ENCODE peak calls at places on chromosome 4, in ten cellular contexts. U, H, B, C, K, O, S, D, L and E are unnamed samples.
A peak's percentile ranks its signal among the peaks of the same experiment; 100 is the strongest.

GRCh38 chr4:110055014-110055768 is 142.5 kb downstream of the EGF start:
- DNase-seq in H (no peak), K (peak; percentile 15), D (no peak), U (peak; percentile 87), C (no peak), S (peak; percentile 49), L (peak; percentile 21), B (peak; percentile 33), O (no peak), E (peak; percentile 53)

GRCh38 chr4:186839122-186840037 is 115.7 kb upstream of the FAT1 start:
- DNase-seq in S (peak; percentile 10), U (peak; percentile 30), D (no peak), H (no peak), O (peak; percentile 73), C (peak; percentile 56), K (peak; percentile 50), L (peak; percentile 91), B (peak; percentile 86), E (peak; percentile 26)

GRCh38 chr4:102263024-102263787 is 82.1 kb downstream of the SLC39A8 start:
- DNase-seq in L (peak; percentile 74), H (no peak), B (peak; percentile 64), C (no peak), U (peak; percentile 48), D (peak; percentile 3), K (peak; percentile 79), S (peak; percentile 42), O (peak; percentile 51), E (peak; percentile 41)

GRCh38 chr4:98508825-98509539 is 149.4 kb downstream of the TSPAN5 start:
- DNase-seq in O (no peak), K (no peak), L (peak; percentile 47), U (no peak), H (no peak), D (no peak), B (peak; percentile 48), C (no peak), S (no peak), E (no peak)

GRCh38 chr4:95181446-95182306 is 367.1 kb downstream of the UNC5C start:
- DNase-seq in B (peak; percentile 85), U (peak; percentile 18), D (no peak), O (no peak), S (no peak), H (no peak), L (peak; percentile 69), K (no peak), C (no peak), E (no peak)

GRCh38 chr4:107037188-107037587 is 1.1 kb upstream of the DKK2 start:
- DNase-seq in S (peak; percentile 5), C (no peak), H (no peak), U (no peak), L (peak; percentile 42), O (peak; percentile 12), D (no peak), B (peak; percentile 45), K (peak; percentile 17), E (no peak)

GRCh38 chr4:38663801-38664703 is at the start of gene KLF3:
- DNase-seq in L (peak; percentile 91), O (peak; percentile 80), B (peak; percentile 88), H (peak; percentile 24), U (peak; percentile 79), D (peak; percentile 87), C (peak; percentile 50), K (peak; percentile 65), S (peak; percentile 85), E (peak; percentile 89)

GRCh38 chr4:144645621-144646522 is at the start of gene HHIP:
- DNase-seq in O (no peak), S (peak; percentile 31), D (no peak), K (no peak), C (no peak), H (no peak), U (no peak), B (peak; percentile 78), L (peak; percentile 83), E (peak; percentile 46)

GRCh38 chr4:139555073-139555704 is 830 bp downstream of the SETD7 start:
- DNase-seq in O (peak; percentile 91), U (peak; percentile 74), S (peak; percentile 49), B (peak; percentile 92), D (peak; percentile 65), L (peak; percentile 97), H (no peak), K (peak; percentile 73), C (peak; percentile 50), E (peak; percentile 72)

GRCh38 chr4:133711817-133712216 is 489.8 kb downstream of the PABPC4L start:
- DNase-seq in K (no peak), C (peak; percentile 7), O (peak; percentile 0), H (no peak), B (peak; percentile 80), U (no peak), L (peak; percentile 3), S (no peak), D (no peak), E (no peak)

GRCh38 chr4:53545238-53545637 is 46.0 kb downstream of the LNX1 start:
- DNase-seq in U (no peak), K (no peak), B (no peak), L (no peak), H (no peak), D (no peak), C (no peak), S (no peak), O (no peak), E (no peak)

GRCh38 chr4:8349664-8350225 is 80.2 kb downstream of the HTRA3 start:
- DNase-seq in C (no peak), S (no peak), B (no peak), D (no peak), K (no peak), O (no peak), L (no peak), H (no peak), U (no peak), E (no peak)

GRCh38 chr4:89610236-89610635 is 226.7 kb downstream of the SNCA start:
- DNase-seq in O (no peak), B (no peak), L (no peak), D (no peak), C (no peak), H (no peak), U (no peak), K (no peak), S (no peak), E (no peak)
- TF ChIP-seq CTCF in O (no peak), B (no peak), L (no peak), D (no peak), C (no peak), H (no peak), U (no peak), K (no peak), S (no peak), E (no peak)

GRCh38 chr4:77819836-77820679 is 890 bp upstream of the CNOT6L start:
- DNase-seq in O (peak; percentile 57), C (no peak), D (peak; percentile 41), L (peak; percentile 89), S (peak; percentile 94), U (peak; percentile 95), B (peak; percentile 77), H (no peak), K (peak; percentile 73), E (peak; percentile 94)

GRCh38 chr4:77818667-77819408 is at the start of gene CNOT6L:
- DNase-seq in S (peak; percentile 67), K (peak; percentile 70), L (peak; percentile 84), U (peak; percentile 79), H (no peak), D (peak; percentile 37), C (no peak), B (peak; percentile 85), O (peak; percentile 20), E (peak; percentile 72)

GRCh38 chr4:77819409-77819835 is 254 bp upstream of the CNOT6L start:
- DNase-seq in O (no peak), S (no peak), U (no peak), H (no peak), C (no peak), K (no peak), L (peak; percentile 17), D (no peak), B (peak; percentile 17), E (no peak)

GRCh38 chr4:77817304-77818076 is 1.7 kb downstream of the CNOT6L start:
- DNase-seq in K (peak; percentile 41), S (no peak), D (no peak), L (peak; percentile 22), C (no peak), B (peak; percentile 43), H (no peak), U (peak; percentile 37), O (peak; percentile 2), E (peak; percentile 15)

DNA sequence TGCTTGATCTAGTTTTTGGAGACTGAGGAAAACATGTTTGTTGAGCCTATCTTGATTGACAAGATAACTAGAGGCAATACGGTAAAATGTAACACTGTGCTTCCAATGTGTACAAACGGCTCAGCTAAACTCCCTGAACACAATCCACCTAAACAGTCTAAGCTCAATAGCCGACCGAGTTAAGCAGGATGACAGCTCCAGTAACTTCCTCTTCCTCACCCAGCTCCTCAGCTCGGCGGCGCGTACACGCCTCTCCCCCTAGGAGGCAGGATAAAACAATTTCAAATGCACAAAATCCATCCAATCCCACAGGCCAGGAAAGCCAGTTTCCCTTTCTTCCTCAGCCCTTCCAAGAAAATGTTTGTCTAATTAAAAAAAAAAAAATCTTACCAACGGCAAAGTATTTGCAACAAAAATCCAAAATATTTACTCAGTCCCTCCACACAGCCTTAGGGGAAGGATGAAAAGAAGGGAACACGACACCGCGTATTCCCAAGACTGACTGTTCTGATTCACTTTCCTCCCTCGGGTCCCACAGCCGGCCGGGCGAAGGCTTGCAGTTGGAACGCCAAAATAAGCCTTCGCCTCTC is 996 bp downstream of the CNOT6L start:
- DNase-seq in O (peak; percentile 86), C (peak; percentile 37), L (peak; percentile 87), D (peak; percentile 48), K (peak; percentile 81), H (no peak), S (peak; percentile 42), U (peak; percentile 73), B (peak; percentile 83), E (peak; percentile 49)
- TF ChIP-seq CTCF in O (peak; percentile 69), C (peak; percentile 71), L (peak; percentile 67), D (peak; percentile 56), K (peak; percentile 62), H (peak; percentile 64), S (peak; percentile 55), U (peak; percentile 31), B (peak; percentile 71), E (peak; percentile 37)

GRCh38 chr4:2177443-2178093 is 64.4 kb downstream of the HAUS3 start:
- DNase-seq in D (no peak), L (peak; percentile 13), K (no peak), H (no peak), S (no peak), C (no peak), B (no peak), U (no peak), O (no peak), E (no peak)
- TF ChIP-seq CTCF in D (no peak), L (peak; percentile 36), K (no peak), H (peak; percentile 2), S (no peak), C (no peak), B (no peak), U (no peak), O (no peak), E (no peak)

GRCh38 chr4:113222006-113222405 is 172.6 kb downstream of the ANK2 start:
- DNase-seq in B (peak; percentile 58), U (no peak), D (no peak), L (peak; percentile 9), K (no peak), O (peak; percentile 58), S (no peak), H (peak; percentile 38), C (peak; percentile 44), E (no peak)

GRCh38 chr4:113223001-113223400 is 173.5 kb downstream of the ANK2 start:
- DNase-seq in O (peak; percentile 32), C (peak; percentile 14), K (no peak), B (no peak), H (no peak), L (no peak), D (no peak), S (no peak), U (no peak), E (no peak)

GRCh38 chr4:113222431-113222979 is 173.1 kb downstream of the ANK2 start:
- DNase-seq in D (no peak), B (peak; percentile 48), H (no peak), U (no peak), O (peak; percentile 88), C (peak; percentile 68), S (no peak), L (no peak), K (no peak), E (no peak)
- TF ChIP-seq CTCF in D (no peak), B (no peak), H (no peak), U (no peak), O (peak; percentile 57), C (peak; percentile 19), S (no peak), L (no peak), K (no peak), E (no peak)